ENCODE peak calls at places on chromosomes 4 and X, in nine cellular contexts. One of them, this sample, is unnamed.

GRCh38 chr4:119692001-119692400 is 63.4 kb upstream of the PDE5A start:
- DNase-seq in hepatocyte: no peak
- DNase-seq in AG04450: no peak
- DNase-seq in SK-N-SH: no peak
- DNase-seq in tibial artery: no peak
- DNase-seq in dorsolateral prefrontal cortex: no peak
- DNase-seq in psoas muscle: no peak
- DNase-seq in gastrocnemius medialis: no peak
- DNase-seq in A549: no peak
- DNase-seq in this sample: no peak

GRCh38 chr4:3317011-3317655 is 24.3 kb downstream of the RGS12 start:
- DNase-seq in hepatocyte: no peak
- DNase-seq in AG04450: no peak
- DNase-seq in SK-N-SH: no peak
- DNase-seq in tibial artery: peak
- DNase-seq in dorsolateral prefrontal cortex: peak
- DNase-seq in psoas muscle: no peak
- DNase-seq in gastrocnemius medialis: no peak
- DNase-seq in A549: no peak
- DNase-seq in this sample: no peak

GRCh38 chrX:21374163-21374993 is at the start of gene CNKSR2:
- DNase-seq in hepatocyte: peak
- DNase-seq in AG04450: no peak
- DNase-seq in SK-N-SH: peak
- DNase-seq in tibial artery: peak
- DNase-seq in dorsolateral prefrontal cortex: peak
- DNase-seq in psoas muscle: peak
- DNase-seq in gastrocnemius medialis: no peak
- DNase-seq in A549: peak
- DNase-seq in this sample: peak

GRCh38 chrX:71941771-71942170 is 31.1 kb downstream of the NHSL2 start:
- DNase-seq in hepatocyte: peak
- DNase-seq in AG04450: peak
- DNase-seq in SK-N-SH: no peak
- DNase-seq in tibial artery: no peak
- DNase-seq in dorsolateral prefrontal cortex: no peak
- DNase-seq in psoas muscle: peak
- DNase-seq in gastrocnemius medialis: no peak
- DNase-seq in A549: no peak
- DNase-seq in this sample: peak

GRCh38 chr4:81038636-81039350 is 8.3 kb downstream of the BMP3 start:
- DNase-seq in hepatocyte: no peak
- DNase-seq in AG04450: no peak
- DNase-seq in SK-N-SH: no peak
- DNase-seq in tibial artery: no peak
- DNase-seq in dorsolateral prefrontal cortex: no peak
- DNase-seq in psoas muscle: no peak
- DNase-seq in gastrocnemius medialis: no peak
- DNase-seq in A549: no peak
- DNase-seq in this sample: no peak

GRCh38 chrX:44744828-44745227 is 99.0 kb upstream of the DUSP21 start:
- DNase-seq in hepatocyte: no peak
- DNase-seq in AG04450: no peak
- DNase-seq in SK-N-SH: no peak
- DNase-seq in tibial artery: no peak
- DNase-seq in dorsolateral prefrontal cortex: no peak
- DNase-seq in psoas muscle: no peak
- DNase-seq in gastrocnemius medialis: no peak
- DNase-seq in A549: no peak
- DNase-seq in this sample: no peak

GRCh38 chr4:52059372-52059771 is 8.3 kb downstream of the SPATA18 start:
- DNase-seq in hepatocyte: no peak
- DNase-seq in AG04450: no peak
- DNase-seq in SK-N-SH: no peak
- DNase-seq in tibial artery: no peak
- DNase-seq in dorsolateral prefrontal cortex: no peak
- DNase-seq in psoas muscle: no peak
- DNase-seq in gastrocnemius medialis: no peak
- DNase-seq in A549: peak
- DNase-seq in this sample: peak

GRCh38 chr4:76704133-76704881 is 193.6 kb downstream of the SOWAHB start:
- DNase-seq in hepatocyte: peak
- DNase-seq in AG04450: peak
- DNase-seq in SK-N-SH: no peak
- DNase-seq in tibial artery: no peak
- DNase-seq in dorsolateral prefrontal cortex: no peak
- DNase-seq in psoas muscle: no peak
- DNase-seq in gastrocnemius medialis: no peak
- DNase-seq in A549: peak
- DNase-seq in this sample: peak

GRCh38 chr4:16721618-16722291 is 176.7 kb downstream of the LDB2 start:
- DNase-seq in hepatocyte: peak
- DNase-seq in AG04450: peak
- DNase-seq in SK-N-SH: no peak
- DNase-seq in tibial artery: no peak
- DNase-seq in dorsolateral prefrontal cortex: no peak
- DNase-seq in psoas muscle: no peak
- DNase-seq in gastrocnemius medialis: no peak
- DNase-seq in A549: no peak
- DNase-seq in this sample: peak

GRCh38 chr4:54005475-54005874 is 58.9 kb downstream of the CHIC2 start:
- DNase-seq in hepatocyte: no peak
- DNase-seq in AG04450: no peak
- DNase-seq in SK-N-SH: no peak
- DNase-seq in tibial artery: no peak
- DNase-seq in dorsolateral prefrontal cortex: no peak
- DNase-seq in psoas muscle: no peak
- DNase-seq in gastrocnemius medialis: no peak
- DNase-seq in A549: no peak
- DNase-seq in this sample: no peak

GRCh38 chr4:95381843-95382580 is 166.8 kb downstream of the UNC5C start:
- DNase-seq in hepatocyte: no peak
- DNase-seq in AG04450: no peak
- DNase-seq in SK-N-SH: no peak
- DNase-seq in tibial artery: no peak
- DNase-seq in dorsolateral prefrontal cortex: no peak
- DNase-seq in psoas muscle: no peak
- DNase-seq in gastrocnemius medialis: no peak
- DNase-seq in A549: no peak
- DNase-seq in this sample: no peak
- TF ChIP-seq CTCF in hepatocyte: no peak
- TF ChIP-seq CTCF in AG04450: no peak
- TF ChIP-seq CTCF in SK-N-SH: no peak
- TF ChIP-seq CTCF in tibial artery: no peak
- TF ChIP-seq CTCF in dorsolateral prefrontal cortex: no peak
- TF ChIP-seq CTCF in psoas muscle: no peak
- TF ChIP-seq CTCF in gastrocnemius medialis: no peak
- TF ChIP-seq CTCF in A549: no peak
- TF ChIP-seq CTCF in this sample: no peak

GRCh38 chr4:185651137-185651677 is 115.9 kb upstream of the PDLIM3 start:
- DNase-seq in hepatocyte: no peak
- DNase-seq in AG04450: no peak
- DNase-seq in SK-N-SH: no peak
- DNase-seq in tibial artery: no peak
- DNase-seq in dorsolateral prefrontal cortex: no peak
- DNase-seq in psoas muscle: no peak
- DNase-seq in gastrocnemius medialis: no peak
- DNase-seq in A549: no peak
- DNase-seq in this sample: no peak
- H3K27ac ChIP-seq in hepatocyte: peak
- H3K27ac ChIP-seq in AG04450: no peak
- H3K27ac ChIP-seq in SK-N-SH: no peak
- H3K27ac ChIP-seq in tibial artery: peak
- H3K27ac ChIP-seq in dorsolateral prefrontal cortex: no peak
- H3K27ac ChIP-seq in psoas muscle: no peak
- H3K27ac ChIP-seq in gastrocnemius medialis: no peak
- H3K27ac ChIP-seq in A549: no peak
- H3K27ac ChIP-seq in this sample: peak

GRCh38 chr4:180814875-180815417 is 1428.3 kb upstream of the TENM3 start:
- DNase-seq in hepatocyte: no peak
- DNase-seq in AG04450: no peak
- DNase-seq in SK-N-SH: no peak
- DNase-seq in tibial artery: no peak
- DNase-seq in dorsolateral prefrontal cortex: no peak
- DNase-seq in psoas muscle: no peak
- DNase-seq in gastrocnemius medialis: no peak
- DNase-seq in A549: no peak
- DNase-seq in this sample: no peak
- TF ChIP-seq CTCF in hepatocyte: no peak
- TF ChIP-seq CTCF in AG04450: no peak
- TF ChIP-seq CTCF in SK-N-SH: no peak
- TF ChIP-seq CTCF in tibial artery: no peak
- TF ChIP-seq CTCF in dorsolateral prefrontal cortex: no peak
- TF ChIP-seq CTCF in psoas muscle: no peak
- TF ChIP-seq CTCF in gastrocnemius medialis: no peak
- TF ChIP-seq CTCF in A549: no peak
- TF ChIP-seq CTCF in this sample: no peak

DNA sequence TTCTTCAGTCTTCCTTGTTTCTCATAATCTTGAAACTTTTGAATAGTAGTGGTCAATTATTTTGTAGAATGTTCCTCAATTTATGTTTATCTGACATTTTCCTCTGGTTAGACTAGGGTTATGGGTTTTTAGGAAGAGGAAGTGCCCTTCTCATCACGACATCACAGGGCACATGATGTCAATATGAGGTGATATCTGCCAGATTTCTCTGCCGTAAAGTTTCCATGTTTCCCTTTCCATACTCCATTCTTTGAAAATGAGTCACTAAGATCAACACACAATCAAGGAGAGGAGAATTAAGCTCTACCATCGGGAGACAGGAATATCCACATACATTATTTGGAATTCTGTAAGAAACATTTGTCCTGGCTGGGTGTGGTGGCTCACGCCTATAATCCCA is 28.4 kb downstream of the RP2 start:
- DNase-seq in hepatocyte: no peak
- DNase-seq in AG04450: peak
- DNase-seq in SK-N-SH: no peak
- DNase-seq in tibial artery: no peak
- DNase-seq in dorsolateral prefrontal cortex: no peak
- DNase-seq in psoas muscle: no peak
- DNase-seq in gastrocnemius medialis: no peak
- DNase-seq in A549: peak
- DNase-seq in this sample: peak
- H3K27ac ChIP-seq in hepatocyte: no peak
- H3K27ac ChIP-seq in AG04450: no peak
- H3K27ac ChIP-seq in SK-N-SH: no peak
- H3K27ac ChIP-seq in tibial artery: no peak
- H3K27ac ChIP-seq in dorsolateral prefrontal cortex: no peak
- H3K27ac ChIP-seq in psoas muscle: no peak
- H3K27ac ChIP-seq in gastrocnemius medialis: no peak
- H3K27ac ChIP-seq in A549: no peak
- H3K27ac ChIP-seq in this sample: no peak

GRCh38 chr4:2041234-2042130 is 17.6 kb upstream of the NAT8L start:
- DNase-seq in hepatocyte: peak
- DNase-seq in AG04450: peak
- DNase-seq in SK-N-SH: peak
- DNase-seq in tibial artery: peak
- DNase-seq in dorsolateral prefrontal cortex: peak
- DNase-seq in psoas muscle: peak
- DNase-seq in gastrocnemius medialis: peak
- DNase-seq in A549: peak
- DNase-seq in this sample: peak
- TF ChIP-seq CTCF in hepatocyte: no peak
- TF ChIP-seq CTCF in AG04450: no peak
- TF ChIP-seq CTCF in SK-N-SH: no peak
- TF ChIP-seq CTCF in tibial artery: no peak
- TF ChIP-seq CTCF in dorsolateral prefrontal cortex: no peak
- TF ChIP-seq CTCF in psoas muscle: no peak
- TF ChIP-seq CTCF in gastrocnemius medialis: no peak
- TF ChIP-seq CTCF in A549: no peak
- TF ChIP-seq CTCF in this sample: no peak

DNA sequence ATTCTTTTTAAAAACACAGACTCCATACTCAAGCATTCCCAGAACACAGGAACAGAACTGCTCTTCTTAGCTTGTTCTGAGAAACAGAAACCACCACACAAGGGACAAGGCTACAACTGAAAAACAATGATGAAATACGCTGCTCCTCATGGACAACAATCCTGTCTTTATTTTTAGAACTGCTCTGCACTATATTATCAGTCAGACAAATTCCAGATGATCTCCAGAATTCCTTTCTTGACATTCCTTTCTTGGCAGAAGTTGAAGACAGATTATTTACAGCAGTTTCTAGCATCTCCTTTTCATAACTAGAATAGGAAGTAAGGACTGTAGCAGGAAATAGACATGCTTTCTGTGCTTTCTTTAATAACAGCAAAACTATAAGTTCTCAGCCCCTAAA is 36.1 kb downstream of the ANTXR2 start:
- DNase-seq in hepatocyte: peak
- DNase-seq in AG04450: peak
- DNase-seq in SK-N-SH: no peak
- DNase-seq in tibial artery: no peak
- DNase-seq in dorsolateral prefrontal cortex: no peak
- DNase-seq in psoas muscle: no peak
- DNase-seq in gastrocnemius medialis: no peak
- DNase-seq in A549: no peak
- DNase-seq in this sample: peak
- H3K27ac ChIP-seq in hepatocyte: peak
- H3K27ac ChIP-seq in AG04450: no peak
- H3K27ac ChIP-seq in SK-N-SH: peak
- H3K27ac ChIP-seq in tibial artery: peak
- H3K27ac ChIP-seq in dorsolateral prefrontal cortex: no peak
- H3K27ac ChIP-seq in psoas muscle: peak
- H3K27ac ChIP-seq in gastrocnemius medialis: peak
- H3K27ac ChIP-seq in A549: no peak
- H3K27ac ChIP-seq in this sample: peak

GRCh38 chr4:41510179-41510578 is 27.8 kb upstream of the LIMCH1 start:
- DNase-seq in hepatocyte: no peak
- DNase-seq in AG04450: no peak
- DNase-seq in SK-N-SH: no peak
- DNase-seq in tibial artery: no peak
- DNase-seq in dorsolateral prefrontal cortex: no peak
- DNase-seq in psoas muscle: no peak
- DNase-seq in gastrocnemius medialis: no peak
- DNase-seq in A549: no peak
- DNase-seq in this sample: no peak
- TF ChIP-seq CTCF in hepatocyte: no peak
- TF ChIP-seq CTCF in AG04450: no peak
- TF ChIP-seq CTCF in SK-N-SH: no peak
- TF ChIP-seq CTCF in tibial artery: no peak
- TF ChIP-seq CTCF in dorsolateral prefrontal cortex: no peak
- TF ChIP-seq CTCF in psoas muscle: no peak
- TF ChIP-seq CTCF in gastrocnemius medialis: no peak
- TF ChIP-seq CTCF in A549: no peak
- TF ChIP-seq CTCF in this sample: no peak

GRCh38 chrX:24154490-24155034 is 5.0 kb downstream of the ZFX start:
- DNase-seq in hepatocyte: no peak
- DNase-seq in AG04450: no peak
- DNase-seq in SK-N-SH: peak
- DNase-seq in tibial artery: no peak
- DNase-seq in dorsolateral prefrontal cortex: no peak
- DNase-seq in psoas muscle: no peak
- DNase-seq in gastrocnemius medialis: no peak
- DNase-seq in A549: no peak
- DNase-seq in this sample: no peak
- H3K27ac ChIP-seq in hepatocyte: peak
- H3K27ac ChIP-seq in AG04450: no peak
- H3K27ac ChIP-seq in SK-N-SH: peak
- H3K27ac ChIP-seq in tibial artery: no peak
- H3K27ac ChIP-seq in dorsolateral prefrontal cortex: no peak
- H3K27ac ChIP-seq in psoas muscle: peak
- H3K27ac ChIP-seq in gastrocnemius medialis: peak
- H3K27ac ChIP-seq in A549: peak
- H3K27ac ChIP-seq in this sample: no peak

GRCh38 chrX:131802836-131803626 is 220.1 kb upstream of the STK26 start:
- DNase-seq in hepatocyte: no peak
- DNase-seq in AG04450: no peak
- DNase-seq in SK-N-SH: peak
- DNase-seq in tibial artery: no peak
- DNase-seq in dorsolateral prefrontal cortex: peak
- DNase-seq in psoas muscle: peak
- DNase-seq in gastrocnemius medialis: no peak
- DNase-seq in A549: peak
- DNase-seq in this sample: no peak
- TF ChIP-seq CTCF in hepatocyte: no peak
- TF ChIP-seq CTCF in AG04450: no peak
- TF ChIP-seq CTCF in SK-N-SH: peak
- TF ChIP-seq CTCF in tibial artery: no peak
- TF ChIP-seq CTCF in dorsolateral prefrontal cortex: no peak
- TF ChIP-seq CTCF in psoas muscle: peak
- TF ChIP-seq CTCF in gastrocnemius medialis: peak
- TF ChIP-seq CTCF in A549: peak
- TF ChIP-seq CTCF in this sample: no peak

This sample was measured in cardiac muscle cell.